ENCODE peak calls at places on chromosomes 5 and 9, in nine cellular contexts. Z is adrenal gland; A is A172; O is AG08396; Y is upper lobe of left lung; R is stimulated activated CD8-positive, alpha-beta memory T cell treated with anti-CD3 and anti-CD28 coated beads, Interleukin-15, amount 100 ng/mL, for 24 hours; L is IMR-90; K is Kasumi-1; I is A673. W is an unnamed sample.

GRCh38 chr9:80951675-80952074 is 737.7 kb downstream of the TLE1 start:
- DNase-seq in L (peak), Z (no peak), R (no peak), A (no peak), K (no peak), Y (no peak), I (peak), O (no peak), W (no peak)

GRCh38 chr9:101791938-101792337 is 53.5 kb upstream of the GRIN3A start:
- DNase-seq in I (peak), O (no peak), K (peak), R (no peak), A (peak), L (no peak), Y (no peak), Z (peak), W (no peak)

GRCh38 chr5:32193591-32193990 is 19.5 kb upstream of the GOLPH3 start:
- DNase-seq in O (peak), A (peak), R (no peak), Y (peak), K (peak), I (peak), Z (peak), L (peak), W (no peak)

GRCh38 chr9:136489731-136490130 is 6.9 kb upstream of the SEC16A start:
- DNase-seq in Y (no peak), R (no peak), L (no peak), A (no peak), I (no peak), K (no peak), O (no peak), Z (no peak), W (no peak)

GRCh38 chr5:1442222-1443144 is 2.8 kb downstream of the SLC6A3 start:
- DNase-seq in R (no peak), I (no peak), L (no peak), A (no peak), O (no peak), Y (peak), K (no peak), Z (no peak), W (no peak)

GRCh38 chr9:73116030-73116429 is 35.6 kb upstream of the ANXA1 start:
- DNase-seq in K (no peak), Y (no peak), R (no peak), O (peak), A (peak), L (peak), Z (no peak), I (no peak), W (no peak)

GRCh38 chr5:116423587-116424257 is 150.9 kb downstream of the SEMA6A start:
- DNase-seq in R (no peak), L (no peak), O (no peak), Y (no peak), K (no peak), I (no peak), Z (no peak), A (no peak), W (no peak)

GRCh38 chr9:95018099-95018927 is 291.8 kb downstream of the AOPEP start:
- DNase-seq in I (no peak), A (peak), Y (peak), K (no peak), R (no peak), L (peak), O (peak), Z (peak), W (no peak)

GRCh38 chr9:128115187-128116103 is 12.1 kb downstream of the PTGES2 start:
- DNase-seq in O (no peak), A (no peak), L (no peak), Y (no peak), Z (peak), R (no peak), I (no peak), K (no peak), W (no peak)

GRCh38 chr9:72271617-72272478 is 93.2 kb downstream of the ZFAND5 start:
- DNase-seq in R (no peak), A (peak), O (peak), Z (peak), I (peak), K (peak), L (peak), Y (peak), W (peak)

GRCh38 chr5:93602261-93603149 is 19.5 kb downstream of the NR2F1 start:
- DNase-seq in Y (no peak), I (no peak), R (no peak), O (peak), A (no peak), Z (no peak), L (peak), K (no peak), W (no peak)

GRCh38 chr5:132822650-132823480 is 7.6 kb downstream of the SHROOM1 start:
- DNase-seq in Z (peak), A (no peak), L (no peak), Y (no peak), I (no peak), O (no peak), R (no peak), K (no peak), W (no peak)

GRCh38 chr5:93117753-93118531 is 463.1 kb downstream of the NR2F1-AS1 start:
- DNase-seq in A (no peak), O (no peak), I (no peak), Z (no peak), K (no peak), R (no peak), L (peak), Y (no peak), W (no peak)

GRCh38 chr5:112960316-112960715 is 16.3 kb upstream of the DCP2 start:
- DNase-seq in L (no peak), I (no peak), Y (no peak), R (no peak), O (no peak), A (no peak), Z (no peak), K (no peak), W (no peak)

GRCh38 chr5:143938230-143938629 is 126.3 kb downstream of the HMHB1 start:
- DNase-seq in K (no peak), I (no peak), O (peak), A (peak), R (no peak), L (peak), Z (no peak), Y (no peak), W (no peak)

GRCh38 chr5:150598821-150599273 is 41.6 kb upstream of the SYNPO start:
- DNase-seq in Y (no peak), K (no peak), O (no peak), L (no peak), I (no peak), R (no peak), Z (no peak), A (no peak), W (no peak)

GRCh38 chr9:87547665-87548064 is 50.0 kb downstream of the DAPK1 start:
- DNase-seq in R (no peak), A (peak), Z (no peak), O (no peak), I (no peak), L (no peak), K (no peak), Y (no peak), W (no peak)

GRCh38 chr9:78215706-78216105 is 20.2 kb upstream of the CEP78 start:
- DNase-seq in O (no peak), Z (no peak), L (peak), I (no peak), K (no peak), A (no peak), Y (no peak), R (no peak), W (no peak)

GRCh38 chr9:108473209-108474112 is 382.3 kb downstream of the ACTL7B start:
- DNase-seq in L (peak), I (no peak), Z (no peak), O (peak), A (peak), K (no peak), Y (no peak), R (no peak), W (no peak)

GRCh38 chr5:126801992-126802294 is 25.0 kb downstream of the LMNB1 start:
- DNase-seq in L (peak), I (peak), A (no peak), Z (no peak), Y (no peak), O (peak), K (peak), R (no peak), W (no peak)

W was measured in activated T-cell treated with anti-CD3 and anti-CD28 coated beads for 1 hour.